ENCODE peak calls at places on chromosomes 11 and 22, in four cellular contexts. One of them, this sample, is unnamed.

GRCh38 chr11:36363361-36364272 is 67.5 kb downstream of the PRR5L start:
- DNase-seq in K562: no peak
- DNase-seq in H1: no peak
- DNase-seq in HepG2: no peak
- DNase-seq in this sample: no peak

GRCh38 chr22:22092974-22093373 is 110.4 kb upstream of the TOP3B start:
- DNase-seq in K562: no peak
- DNase-seq in H1: no peak
- DNase-seq in HepG2: no peak
- DNase-seq in this sample: no peak

GRCh38 chr11:120462825-120463224 is 48.7 kb upstream of the GRIK4 start:
- DNase-seq in K562: no peak
- DNase-seq in H1: no peak
- DNase-seq in HepG2: no peak
- DNase-seq in this sample: no peak

GRCh38 chr11:118609380-118610219 is 2.2 kb downstream of the PHLDB1 start:
- DNase-seq in K562: no peak
- DNase-seq in H1: no peak
- DNase-seq in HepG2: no peak
- DNase-seq in this sample: no peak

GRCh38 chr22:22800716-22801115 is 86.9 kb upstream of the IGLL5 start:
- DNase-seq in K562: no peak
- DNase-seq in H1: no peak
- DNase-seq in HepG2: no peak
- DNase-seq in this sample: no peak

GRCh38 chr11:133930053-133930766 is 26.6 kb downstream of the IGSF9B start:
- DNase-seq in K562: no peak
- DNase-seq in H1: no peak
- DNase-seq in HepG2: no peak
- DNase-seq in this sample: no peak

GRCh38 chr11:124892750-124893454 is 4.8 kb downstream of the ROBO4 start:
- DNase-seq in K562: no peak
- DNase-seq in H1: no peak
- DNase-seq in HepG2: no peak
- DNase-seq in this sample: no peak

GRCh38 chr11:69319255-69320106 is 25.5 kb downstream of the MYEOV start:
- DNase-seq in K562: no peak
- DNase-seq in H1: no peak
- DNase-seq in HepG2: no peak
- DNase-seq in this sample: no peak

GRCh38 chr11:1130276-1131032 is 27.3 kb upstream of the MUC5AC start:
- DNase-seq in K562: no peak
- DNase-seq in H1: no peak
- DNase-seq in HepG2: no peak
- DNase-seq in this sample: no peak

GRCh38 chr11:19910931-19911330 is 198.3 kb downstream of the NAV2 start:
- DNase-seq in K562: no peak
- DNase-seq in H1: no peak
- DNase-seq in HepG2: peak
- DNase-seq in this sample: no peak

GRCh38 chr22:49032821-49033220 is 794.9 kb downstream of the BRD1 start:
- DNase-seq in K562: no peak
- DNase-seq in H1: no peak
- DNase-seq in HepG2: no peak
- DNase-seq in this sample: no peak

GRCh38 chr11:17479284-17480214 is 2.9 kb upstream of the ABCC8 start:
- DNase-seq in K562: peak
- DNase-seq in H1: peak
- DNase-seq in HepG2: no peak
- DNase-seq in this sample: no peak

GRCh38 chr11:10993186-10993585 is 135.3 kb upstream of the ZBED5 start:
- DNase-seq in K562: no peak
- DNase-seq in H1: no peak
- DNase-seq in HepG2: no peak
- DNase-seq in this sample: no peak

GRCh38 chr11:123330948-123331347 is 99.1 kb upstream of the GRAMD1B start:
- DNase-seq in K562: no peak
- DNase-seq in H1: no peak
- DNase-seq in HepG2: no peak
- DNase-seq in this sample: no peak

GRCh38 chr22:33706100-33706499 is 214.2 kb downstream of the LARGE1 start:
- DNase-seq in K562: no peak
- DNase-seq in H1: no peak
- DNase-seq in HepG2: no peak
- DNase-seq in this sample: no peak

GRCh38 chr11:107307991-107308390 is 149.6 kb downstream of the CWF19L2 start:
- DNase-seq in K562: no peak
- DNase-seq in H1: no peak
- DNase-seq in HepG2: no peak
- DNase-seq in this sample: no peak

GRCh38 chr22:29704528-29705285 is 15.1 kb upstream of the CABP7 start:
- DNase-seq in K562: no peak
- DNase-seq in H1: no peak
- DNase-seq in HepG2: peak
- DNase-seq in this sample: no peak

GRCh38 chr11:79982185-79982584 is 541.4 kb upstream of the TENM4 start:
- DNase-seq in K562: no peak
- DNase-seq in H1: no peak
- DNase-seq in HepG2: no peak
- DNase-seq in this sample: no peak

GRCh38 chr11:23078289-23078971 is 218.2 kb upstream of the CCDC179 start:
- DNase-seq in K562: no peak
- DNase-seq in H1: no peak
- DNase-seq in HepG2: no peak
- DNase-seq in this sample: no peak

GRCh38 chr11:73156686-73157085 is 14.6 kb upstream of the FCHSD2 start:
- DNase-seq in K562: no peak
- DNase-seq in H1: no peak
- DNase-seq in HepG2: no peak
- DNase-seq in this sample: no peak

GRCh38 chr11:76700177-76701100 is 29.9 kb upstream of the LRRC32 start:
- DNase-seq in K562: peak
- DNase-seq in H1: no peak
- DNase-seq in HepG2: peak
- DNase-seq in this sample: no peak

GRCh38 chr11:112285918-112286317 is 25.3 kb upstream of the PLET1 start:
- DNase-seq in K562: peak
- DNase-seq in H1: no peak
- DNase-seq in HepG2: no peak
- DNase-seq in this sample: no peak

GRCh38 chr22:33335611-33336279 is 277.6 kb upstream of the SYN3 start:
- DNase-seq in K562: no peak
- DNase-seq in H1: no peak
- DNase-seq in HepG2: peak
- DNase-seq in this sample: no peak

GRCh38 chr11:1867381-1867780 is 14.5 kb downstream of the LSP1 start:
- DNase-seq in K562: no peak
- DNase-seq in H1: no peak
- DNase-seq in HepG2: no peak
- DNase-seq in this sample: no peak

GRCh38 chr11:46991391-46991790 is 54.8 kb downstream of the CSTPP1 start:
- DNase-seq in K562: no peak
- DNase-seq in H1: no peak
- DNase-seq in HepG2: no peak
- DNase-seq in this sample: no peak

GRCh38 chr22:41574847-41575381 is 14.1 kb downstream of the CSDC2 start:
- DNase-seq in K562: no peak
- DNase-seq in H1: no peak
- DNase-seq in HepG2: no peak
- DNase-seq in this sample: no peak

GRCh38 chr22:20607157-20607907 is 99.9 kb downstream of the MED15 start:
- DNase-seq in K562: no peak
- DNase-seq in H1: no peak
- DNase-seq in HepG2: no peak
- DNase-seq in this sample: no peak

GRCh38 chr22:39152511-39153219 is at the start of gene CBX7:
- DNase-seq in K562: peak
- DNase-seq in H1: no peak
- DNase-seq in HepG2: peak
- DNase-seq in this sample: peak

GRCh38 chr11:65503923-65504670 is 5.3 kb downstream of the MALAT1 start:
- DNase-seq in K562: no peak
- DNase-seq in H1: no peak
- DNase-seq in HepG2: no peak
- DNase-seq in this sample: no peak

GRCh38 chr22:40449676-40450035 is 79.3 kb downstream of the SGSM3 start:
- DNase-seq in K562: no peak
- DNase-seq in H1: no peak
- DNase-seq in HepG2: no peak
- DNase-seq in this sample: no peak

GRCh38 chr11:82842019-82842418 is 58.2 kb downstream of the PRCP start:
- DNase-seq in K562: no peak
- DNase-seq in H1: no peak
- DNase-seq in HepG2: no peak
- DNase-seq in this sample: no peak

GRCh38 chr11:118514103-118514502 is 13.2 kb upstream of the TTC36 start:
- DNase-seq in K562: no peak
- DNase-seq in H1: no peak
- DNase-seq in HepG2: no peak
- DNase-seq in this sample: no peak

GRCh38 chr11:2896047-2896446 is 10.5 kb upstream of the CDKN1C start:
- DNase-seq in K562: no peak
- DNase-seq in H1: no peak
- DNase-seq in HepG2: no peak
- DNase-seq in this sample: no peak

GRCh38 chr11:2901196-2901796 is 15.7 kb upstream of the CDKN1C start:
- DNase-seq in K562: no peak
- DNase-seq in H1: no peak
- DNase-seq in HepG2: no peak
- DNase-seq in this sample: no peak

GRCh38 chr11:2899080-2899783 is 13.7 kb upstream of the CDKN1C start:
- DNase-seq in K562: no peak
- DNase-seq in H1: no peak
- DNase-seq in HepG2: no peak
- DNase-seq in this sample: no peak

GRCh38 chr11:2897048-2897447 is 11.5 kb upstream of the CDKN1C start:
- DNase-seq in K562: no peak
- DNase-seq in H1: no peak
- DNase-seq in HepG2: no peak
- DNase-seq in this sample: no peak

DNA sequence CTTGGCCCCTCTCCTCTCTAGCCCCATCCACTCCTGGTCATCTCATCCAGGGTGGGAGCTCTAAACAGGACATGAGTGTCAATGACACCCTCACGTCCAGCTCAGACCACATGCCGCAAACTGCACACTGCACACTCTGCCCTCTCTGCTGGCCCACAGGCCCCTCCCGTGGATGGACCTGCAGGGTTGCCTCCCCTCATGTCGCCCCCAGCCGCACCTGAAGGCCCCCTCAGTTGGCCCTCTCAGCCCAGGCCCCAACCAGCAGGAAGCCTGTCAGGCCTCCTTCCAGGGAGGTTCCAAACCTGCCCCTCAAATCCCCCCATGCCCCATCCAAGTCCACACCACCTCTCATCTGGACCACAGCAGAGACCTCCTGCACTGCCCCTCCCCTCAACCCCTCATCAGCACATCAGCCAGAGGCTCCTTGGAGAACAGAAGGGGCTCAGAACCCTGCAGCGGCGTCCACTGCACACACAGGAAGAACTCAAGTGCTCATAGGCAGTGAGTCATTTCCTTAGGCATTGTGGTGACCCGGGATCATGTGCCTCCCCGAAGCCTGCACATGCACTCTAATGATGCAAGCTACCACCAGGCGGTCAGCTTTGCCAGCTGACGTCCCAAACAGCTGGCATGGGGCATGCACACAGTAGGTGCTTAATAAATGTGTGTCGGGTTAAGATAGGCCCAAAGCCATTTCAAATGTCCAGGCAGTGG is 12.9 kb upstream of the CDKN1C start:
- DNase-seq in K562: no peak
- DNase-seq in H1: no peak
- DNase-seq in HepG2: peak
- DNase-seq in this sample: no peak
- TF ChIP-seq BRCA1 in K562: no peak
- TF ChIP-seq BRCA1 in H1: no peak
- TF ChIP-seq BRCA1 in HepG2: no peak
- TF ChIP-seq BRCA1 in this sample: no peak

GRCh38 chr11:114131366-114131963 is 72.0 kb downstream of the ZBTB16 start:
- DNase-seq in K562: no peak
- DNase-seq in H1: no peak
- DNase-seq in HepG2: no peak
- DNase-seq in this sample: no peak
- TF ChIP-seq RFX5 in K562: no peak
- TF ChIP-seq RFX5 in H1: no peak
- TF ChIP-seq RFX5 in HepG2: no peak
- TF ChIP-seq RFX5 in this sample: no peak

GRCh38 chr11:15212876-15213275 is 98.2 kb downstream of the INSC start:
- DNase-seq in K562: no peak
- DNase-seq in H1: no peak
- DNase-seq in HepG2: no peak
- DNase-seq in this sample: no peak

GRCh38 chr11:15213471-15214231 is 98.9 kb downstream of the INSC start:
- DNase-seq in K562: no peak
- DNase-seq in H1: no peak
- DNase-seq in HepG2: peak
- DNase-seq in this sample: no peak

GRCh38 chr11:15206791-15207190 is 92.1 kb downstream of the INSC start:
- DNase-seq in K562: no peak
- DNase-seq in H1: no peak
- DNase-seq in HepG2: no peak
- DNase-seq in this sample: no peak

GRCh38 chr11:15204766-15205165 is 90.0 kb downstream of the INSC start:
- DNase-seq in K562: no peak
- DNase-seq in H1: no peak
- DNase-seq in HepG2: no peak
- DNase-seq in this sample: no peak

GRCh38 chr11:15208570-15209222 is 94.0 kb downstream of the INSC start:
- DNase-seq in K562: peak
- DNase-seq in H1: peak
- DNase-seq in HepG2: peak
- DNase-seq in this sample: no peak
- TF ChIP-seq BRCA1 in K562: no peak
- TF ChIP-seq BRCA1 in H1: no peak
- TF ChIP-seq BRCA1 in HepG2: no peak
- TF ChIP-seq BRCA1 in this sample: no peak

GRCh38 chr11:64208796-64209562 is 2.5 kb downstream of the FERMT3 start:
- DNase-seq in K562: no peak
- DNase-seq in H1: no peak
- DNase-seq in HepG2: no peak
- DNase-seq in this sample: no peak
- TF ChIP-seq RFX5 in K562: no peak
- TF ChIP-seq RFX5 in H1: no peak
- TF ChIP-seq RFX5 in HepG2: no peak
- TF ChIP-seq RFX5 in this sample: no peak

GRCh38 chr11:28767574-28767973 is 659.4 kb downstream of the METTL15 start:
- DNase-seq in K562: no peak
- DNase-seq in H1: no peak
- DNase-seq in HepG2: no peak
- DNase-seq in this sample: no peak
- TF ChIP-seq BRCA1 in K562: no peak
- TF ChIP-seq BRCA1 in H1: no peak
- TF ChIP-seq BRCA1 in HepG2: no peak
- TF ChIP-seq BRCA1 in this sample: no peak

This sample was measured in GM12878.